ENCODE peak calls at places on chromosomes 6 and 20, in six cellular contexts. Z is heart left ventricle, X is fibroblast of lung, U is SJCRH30, B is hepatocyte, I is ovary. E is an unnamed sample. For H3K4me1 and H3K36me3, the result is how much of the 10 kb centered on the place peaks cover.

GRCh38 chr20:24465730-24466129 is 3.7 kb upstream of the SYNDIG1 start:
- DNase-seq in X (peak), Z (peak), U (no peak), I (no peak), B (no peak), E (no peak)

GRCh38 chr20:4896971-4897497 is 104.3 kb downstream of the SLC23A2 start:
- DNase-seq in X (no peak), U (no peak), I (no peak), Z (no peak), B (peak), E (no peak)

GRCh38 chr6:35044145-35044745 is 96.9 kb downstream of the TCP11 start:
- DNase-seq in Z (peak), X (peak), I (no peak), U (no peak), B (no peak), E (no peak)

GRCh38 chr6:125310994-125311649 is 9.4 kb upstream of the HDDC2 start:
- DNase-seq in U (peak), Z (no peak), X (peak), I (peak), B (peak), E (peak)

GRCh38 chr20:49846206-49846807 is 33.7 kb downstream of the SLC9A8 start:
- DNase-seq in I (peak), X (peak), B (peak), U (peak), Z (no peak), E (no peak)

GRCh38 chr6:52303178-52303577 is 18.6 kb upstream of the MCM3 start:
- DNase-seq in U (no peak), Z (no peak), X (no peak), I (no peak), B (no peak), E (no peak)

GRCh38 chr20:14434379-14435136 is 97.1 kb upstream of the FLRT3 start:
- DNase-seq in B (no peak), X (no peak), U (no peak), Z (no peak), I (no peak), E (no peak)

GRCh38 chr6:43669922-43670622 is 17.5 kb downstream of the MRPS18A start:
- DNase-seq in B (peak), I (no peak), U (no peak), Z (no peak), X (no peak), E (no peak)

GRCh38 chr6:122400121-122400450 is 634 bp downstream of the HSF2 start:
- DNase-seq in U (peak), X (peak), Z (no peak), B (no peak), I (no peak), E (no peak)

GRCh38 chr6:3405182-3405518 is 51.7 kb downstream of the SLC22A23 start:
- DNase-seq in Z (no peak), U (no peak), I (no peak), B (no peak), X (no peak), E (no peak)

GRCh38 chr20:50652702-50653294 is 38.5 kb downstream of the RIPOR3 start:
- DNase-seq in Z (no peak), X (peak), B (no peak), I (no peak), U (peak), E (no peak)

GRCh38 chr6:68635706-68636513 is 828 bp downstream of the ADGRB3 start:
- DNase-seq in B (peak), Z (peak), X (no peak), U (peak), I (no peak), E (peak)

GRCh38 chr6:105545947-105546710 is 143.2 kb upstream of the PREP start:
- DNase-seq in B (peak), U (no peak), Z (no peak), I (no peak), X (peak), E (peak)

GRCh38 chr20:46688151-46689081 is 828 bp downstream of the TP53RK start:
- DNase-seq in Z (no peak), I (no peak), B (peak), U (no peak), X (peak), E (no peak)

DNA sequence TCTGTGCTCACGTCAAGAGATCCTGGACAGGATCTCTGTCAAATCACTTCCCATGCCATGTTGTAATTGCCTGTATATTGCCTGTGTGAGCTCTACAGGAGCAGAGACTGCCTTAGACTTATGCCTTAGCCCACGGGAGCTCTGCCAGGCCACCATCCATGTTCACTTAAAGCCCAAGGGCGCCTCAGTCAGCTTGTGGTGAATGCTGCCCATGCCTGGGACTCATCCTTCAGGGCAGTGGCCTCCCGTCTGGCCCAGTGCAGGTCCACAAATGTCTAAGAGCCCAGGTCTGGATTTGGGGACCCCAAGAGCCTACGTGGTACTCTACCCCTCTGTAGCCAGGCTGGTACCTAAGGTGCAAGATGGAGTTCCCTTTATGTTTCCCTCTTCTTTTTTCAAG is 22.4 kb upstream of the BPIFA2 start:
- DNase-seq in X (no peak), Z (no peak), B (no peak), I (no peak), U (no peak), E (no peak)
- H3K4me1 ChIP-seq in X (under half), Z (under half), B (under half), I (under half), U (under half), E (under half)

GRCh38 chr20:35939264-35939663 is 15.0 kb downstream of the SCAND1 start:
- DNase-seq in B (no peak), I (no peak), U (no peak), Z (no peak), X (peak), E (no peak)
- H3K36me3 ChIP-seq in B (under half), I (under half), U (under half), Z (half or more), X (under half), E (under half)

DNA sequence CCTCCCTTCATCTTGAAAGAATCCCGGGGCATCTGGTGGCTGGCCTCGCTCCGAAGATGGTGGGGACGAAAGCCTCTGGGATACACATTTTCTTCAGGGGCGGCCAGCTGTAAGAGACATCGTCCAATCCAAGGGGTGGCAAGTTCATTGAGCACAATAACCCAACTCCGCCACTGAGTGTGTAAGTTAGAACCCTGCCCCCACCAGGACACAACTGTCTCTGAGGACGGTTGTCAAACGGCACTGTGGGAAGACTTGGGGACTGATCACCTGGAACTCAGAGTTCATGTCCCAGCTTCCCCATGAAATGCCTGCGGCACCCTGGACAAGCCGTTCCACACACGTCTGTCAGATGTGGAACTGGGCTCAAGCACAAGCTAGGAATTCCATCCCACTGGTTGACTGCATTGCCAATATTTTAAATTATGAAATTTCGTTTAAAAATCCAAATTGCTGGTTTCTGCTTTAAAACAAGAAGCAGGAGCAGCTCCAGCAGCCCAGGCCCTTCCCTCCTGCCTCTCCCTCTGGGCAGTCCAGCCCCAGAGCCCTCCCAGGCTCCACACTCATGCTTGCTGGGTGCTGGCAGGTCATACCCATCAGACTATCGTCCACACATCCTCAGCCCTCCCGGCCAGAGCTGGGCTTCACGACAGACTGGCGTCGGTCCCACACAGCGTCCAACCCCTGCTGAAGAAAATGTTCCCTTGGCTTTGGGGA is 80.9 kb upstream of the AFDN start:
- DNase-seq in X (no peak), Z (no peak), B (no peak), U (no peak), I (no peak), E (no peak)
- H3K27ac ChIP-seq in X (no peak), Z (no peak), B (peak), U (no peak), I (no peak), E (no peak)

GRCh38 chr6:158290659-158291058 is 21.6 kb upstream of the TULP4 start:
- DNase-seq in Z (no peak), U (no peak), I (no peak), B (no peak), X (no peak), E (no peak)

GRCh38 chr6:158287047-158287446 is 25.2 kb upstream of the TULP4 start:
- DNase-seq in U (no peak), B (no peak), I (no peak), X (no peak), Z (no peak), E (no peak)

GRCh38 chr6:158290040-158290439 is 22.2 kb upstream of the TULP4 start:
- DNase-seq in I (no peak), Z (no peak), X (no peak), B (no peak), U (no peak), E (no peak)

GRCh38 chr6:158293122-158293521 is 19.1 kb upstream of the TULP4 start:
- DNase-seq in Z (no peak), U (no peak), B (no peak), I (no peak), X (no peak), E (no peak)

GRCh38 chr6:158292016-158292415 is 20.2 kb upstream of the TULP4 start:
- DNase-seq in B (no peak), Z (no peak), I (no peak), X (no peak), U (no peak), E (no peak)
- H3K4me1 ChIP-seq in B (under half), Z (under half), I (under half), X (under half), U (under half), E (under half)

DNA sequence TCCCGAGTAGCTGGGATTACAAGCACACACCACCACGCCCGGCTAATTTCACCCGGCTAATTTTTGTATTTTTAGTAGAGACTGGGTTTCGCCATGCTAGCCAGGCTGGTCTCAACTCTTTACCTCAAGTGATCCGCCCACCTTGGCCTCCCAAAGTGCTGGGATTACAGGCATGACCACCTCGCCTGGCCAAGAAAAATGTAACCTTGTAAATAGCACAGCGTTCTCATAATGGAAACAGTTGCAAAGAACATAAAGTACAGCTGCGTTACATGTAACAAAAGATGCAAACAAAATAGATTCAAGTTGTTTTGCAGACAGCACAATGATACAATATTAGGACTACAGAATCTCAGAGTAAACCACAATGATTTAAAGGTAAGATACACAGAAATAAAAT is 14.6 kb downstream of the TLDC2 start:
- DNase-seq in Z (no peak), U (no peak), I (no peak), X (no peak), B (no peak), E (no peak)
- H3K36me3 ChIP-seq in Z (half or more), U (under half), I (under half), X (under half), B (under half), E (under half)

GRCh38 chr20:373171-373890 is 7.2 kb upstream of the TRIB3 start:
- DNase-seq in Z (peak), X (peak), B (peak), U (peak), I (no peak), E (peak)

GRCh38 chr20:371755-372542 is 8.6 kb upstream of the TRIB3 start:
- DNase-seq in I (no peak), X (peak), B (peak), U (peak), Z (peak), E (no peak)

GRCh38 chr20:368915-369314 is 11.6 kb upstream of the TRIB3 start:
- DNase-seq in Z (no peak), B (no peak), U (no peak), I (no peak), X (no peak), E (no peak)

GRCh38 chr20:370151-370600 is 10.4 kb upstream of the TRIB3 start:
- DNase-seq in I (no peak), U (no peak), B (peak), X (no peak), Z (no peak), E (no peak)

DNA sequence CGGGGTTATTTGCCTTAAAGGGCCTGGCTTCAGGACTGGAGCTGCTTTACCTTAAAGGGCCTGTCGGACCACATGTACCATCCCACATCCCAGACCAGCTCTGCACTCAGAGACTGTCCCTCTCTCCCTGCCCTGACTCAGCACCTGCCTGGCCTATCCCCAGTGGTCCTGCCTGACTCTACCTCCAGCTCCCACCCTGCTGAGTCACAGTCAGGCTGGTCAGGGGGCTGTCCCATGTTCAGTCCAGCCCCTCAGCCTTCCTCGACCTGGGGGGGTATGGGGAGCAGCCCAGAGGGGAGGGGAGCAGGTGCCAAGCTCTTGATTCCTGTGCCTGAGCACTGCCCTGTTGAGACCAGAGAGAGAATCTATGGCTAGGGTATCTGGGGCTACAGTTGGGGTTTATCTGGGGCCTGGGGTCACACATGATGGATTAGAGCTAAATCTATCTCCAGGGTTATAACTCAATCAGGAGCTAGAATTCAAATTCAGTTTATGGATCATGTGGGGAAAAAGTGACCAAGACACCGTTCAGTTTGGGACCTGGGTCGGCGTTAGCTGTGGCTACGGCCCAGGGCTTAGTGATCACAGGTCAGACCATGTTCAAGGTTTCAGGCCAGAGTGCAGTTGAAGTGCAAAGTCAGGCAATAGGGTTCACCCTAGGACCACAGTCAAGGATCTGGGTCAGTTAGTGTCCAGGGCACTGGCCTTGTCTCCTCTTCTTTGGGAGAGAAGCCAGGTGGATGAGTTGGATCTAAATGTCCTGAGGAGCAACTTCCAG is 9.4 kb upstream of the TRIB3 start:
- DNase-seq in I (no peak), Z (no peak), X (no peak), U (no peak), B (no peak), E (no peak)
- H3K27ac ChIP-seq in I (no peak), Z (peak), X (no peak), U (no peak), B (peak), E (no peak)

DNA sequence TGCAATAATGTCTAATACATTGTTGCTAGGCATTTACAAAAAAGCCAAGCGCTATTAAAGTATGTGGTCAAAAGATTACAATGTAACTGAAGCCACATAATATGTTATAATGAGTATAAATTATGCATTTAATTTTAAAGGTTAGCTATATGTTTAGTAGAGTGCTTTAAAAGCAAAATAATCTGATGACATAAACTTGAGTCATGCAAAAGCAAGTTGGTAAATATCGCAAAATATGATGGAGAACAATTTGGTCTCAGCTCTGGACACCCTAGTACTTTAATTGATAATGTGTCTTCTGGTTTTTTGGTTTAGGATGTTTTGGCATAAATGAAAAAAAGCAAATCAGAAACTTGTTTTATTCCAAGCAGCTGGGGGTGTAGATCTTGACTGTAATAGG is 188.6 kb upstream of the RREB1 start:
- DNase-seq in U (no peak), I (no peak), Z (no peak), B (no peak), X (no peak), E (no peak)
- H3K4me1 ChIP-seq in U (under half), I (under half), Z (under half), B (under half), X (under half), E (under half)

GRCh38 chr20:44976698-44977097 is 10.4 kb downstream of the STK4 start:
- DNase-seq in B (no peak), U (no peak), X (no peak), Z (no peak), I (no peak), E (no peak)
- H3K36me3 ChIP-seq in B (under half), U (half or more), X (under half), Z (half or more), I (under half), E (under half)

E was measured in SJSA1.